ENCODE peak calls at places on chromosomes 7 and 10, in eight cellular contexts. B is stimulated activated CD8-positive, alpha-beta memory T cell treated with anti-CD3 and anti-CD28 coated beads, Interleukin-15, amount 100 ng/mL, for 1 hour; O is cardiac fibroblast; L is T-helper 17 cell; T is NCI-H774; S is NCI-H82; E is AG08396; Y is AG04450. M is an unnamed sample.

GRCh38 chr10:97363071-97363470 is 28.5 kb upstream of the FRAT2 start:
- DNase-seq in B (no peak), O (no peak), L (no peak), T (no peak), S (no peak), E (no peak), Y (no peak), M (no peak)

GRCh38 chr10:7075851-7076250 is 335.0 kb downstream of the SFMBT2 start:
- DNase-seq in B (no peak), O (no peak), L (no peak), T (no peak), S (no peak), E (no peak), Y (no peak), M (no peak)

GRCh38 chr10:59582779-59583178 is 126.9 kb downstream of the SLC16A9 start:
- DNase-seq in B (no peak), O (no peak), L (no peak), T (no peak), S (no peak), E (no peak), Y (no peak), M (no peak)

GRCh38 chr10:5343561-5343960 is 21.2 kb upstream of the UCN3 start:
- DNase-seq in B (no peak), O (peak; percentile 6), L (no peak), T (no peak), S (peak; percentile 5), E (no peak), Y (no peak), M (no peak)

GRCh38 chr7:158861004-158861787 is 4.8 kb downstream of the DYNC2I1 start:
- DNase-seq in B (no peak), O (no peak), L (no peak), T (no peak), S (no peak), E (no peak), Y (no peak), M (no peak)

GRCh38 chr10:50917486-50917885 is 32.1 kb upstream of the A1CF start:
- DNase-seq in B (no peak), O (peak; percentile 60), L (no peak), T (no peak), S (no peak), E (peak; percentile 33), Y (peak; percentile 15), M (no peak)

GRCh38 chr10:51985326-51985725 is 285.9 kb upstream of the CSTF2T start:
- DNase-seq in B (no peak), O (peak; percentile 3), L (no peak), T (no peak), S (no peak), E (no peak), Y (no peak), M (no peak)

GRCh38 chr10:13102002-13102794 is 2.2 kb downstream of the OPTN start:
- DNase-seq in B (no peak), O (peak; percentile 48), L (no peak), T (no peak), S (no peak), E (peak; percentile 13), Y (no peak), M (no peak)

GRCh38 chr10:124741922-124742417 is 2.2 kb downstream of the FAM53B start:
- DNase-seq in B (no peak), O (no peak), L (no peak), T (no peak), S (peak; percentile 34), E (no peak), Y (no peak), M (no peak)

GRCh38 chr10:78738861-78739260 is 329.9 kb upstream of the ZMIZ1 start:
- DNase-seq in B (no peak), O (no peak), L (no peak), T (no peak), S (no peak), E (no peak), Y (no peak), M (no peak)

GRCh38 chr7:80082214-80082613 is 52.4 kb upstream of the GNAI1 start:
- DNase-seq in B (no peak), O (no peak), L (no peak), T (no peak), S (no peak), E (no peak), Y (no peak), M (no peak)

GRCh38 chr7:66452165-66452564 is 176.5 kb upstream of the KCTD7 start:
- DNase-seq in B (no peak), O (no peak), L (no peak), T (peak; percentile 17), S (no peak), E (no peak), Y (no peak), M (no peak)

GRCh38 chr7:116162992-116163391 is 47.3 kb upstream of the TES start:
- DNase-seq in B (no peak), O (no peak), L (no peak), T (no peak), S (no peak), E (no peak), Y (no peak), M (no peak)

GRCh38 chr10:92452313-92452712 is 121.6 kb downstream of the IDE start:
- DNase-seq in B (no peak), O (no peak), L (no peak), T (no peak), S (no peak), E (no peak), Y (no peak), M (no peak)

GRCh38 chr7:45239486-45239885 is 81.9 kb downstream of the RAMP3 start:
- DNase-seq in B (no peak), O (peak; percentile 20), L (no peak), T (no peak), S (no peak), E (peak; percentile 68), Y (peak; percentile 2), M (no peak)

GRCh38 chr10:114151486-114151885 is 22.5 kb downstream of the CCDC186 start:
- DNase-seq in B (no peak), O (peak; percentile 52), L (no peak), T (no peak), S (no peak), E (peak; percentile 44), Y (peak; percentile 30), M (no peak)

GRCh38 chr7:23893942-23894890 is 184.2 kb downstream of the STK31 start:
- DNase-seq in B (no peak), O (peak; percentile 47), L (no peak), T (no peak), S (no peak), E (no peak), Y (no peak), M (peak; percentile 39)

GRCh38 chr7:140033779-140034363 is 28.9 kb downstream of the PARP12 start:
- DNase-seq in B (no peak), O (no peak), L (no peak), T (no peak), S (no peak), E (no peak), Y (no peak), M (no peak)

GRCh38 chr10:101493249-101493648 is 94.8 kb downstream of the POLL start:
- DNase-seq in B (no peak), O (no peak), L (no peak), T (no peak), S (no peak), E (no peak), Y (no peak), M (no peak)

GRCh38 chr7:134553976-134554375 is 5.1 kb downstream of the AKR1B15 start:
- DNase-seq in B (no peak), O (no peak), L (no peak), T (no peak), S (peak; percentile 21), E (no peak), Y (no peak), M (no peak)

GRCh38 chr7:134727711-134728110 is 51.7 kb upstream of the CALD1 start:
- DNase-seq in B (no peak), O (no peak), L (no peak), T (no peak), S (no peak), E (no peak), Y (no peak), M (no peak)

GRCh38 chr10:122019414-122019975 is 30.5 kb downstream of the TACC2 start:
- DNase-seq in B (no peak), O (no peak), L (no peak), T (no peak), S (peak; percentile 15), E (no peak), Y (no peak), M (no peak)

GRCh38 chr7:43506460-43506859 is 76.4 kb upstream of the STK17A start:
- DNase-seq in B (no peak), O (no peak), L (no peak), T (no peak), S (no peak), E (no peak), Y (no peak), M (no peak)